ENCODE peak calls at places on chromosomes 3 and 15, in nine cellular contexts. One of them, this sample, is unnamed.

GRCh38 chr15:67550522-67550921 is 8.0 kb downstream of the MAP2K5 start:
- DNase-seq in kidney epithelial cell: no peak
- DNase-seq in left ventricle myocardium inferior: no peak
- DNase-seq in sigmoid colon: no peak
- DNase-seq in nucleus accumbens: no peak
- DNase-seq in astrocyte of the spinal cord: no peak
- DNase-seq in posterior cingulate gyrus: no peak
- DNase-seq in CD8-positive, alpha-beta T cell: no peak
- DNase-seq in NCI-H1092: no peak
- DNase-seq in this sample: no peak

GRCh38 chr3:56775931-56776461 is 25.8 kb downstream of the ARHGEF3 start:
- DNase-seq in kidney epithelial cell: no peak
- DNase-seq in left ventricle myocardium inferior: no peak
- DNase-seq in sigmoid colon: no peak
- DNase-seq in nucleus accumbens: no peak
- DNase-seq in astrocyte of the spinal cord: no peak
- DNase-seq in posterior cingulate gyrus: no peak
- DNase-seq in CD8-positive, alpha-beta T cell: no peak
- DNase-seq in NCI-H1092: no peak
- DNase-seq in this sample: no peak

GRCh38 chr3:53023072-53023823 is 22.6 kb downstream of the SFMBT1 start:
- DNase-seq in kidney epithelial cell: no peak
- DNase-seq in left ventricle myocardium inferior: no peak
- DNase-seq in sigmoid colon: no peak
- DNase-seq in nucleus accumbens: no peak
- DNase-seq in astrocyte of the spinal cord: no peak
- DNase-seq in posterior cingulate gyrus: no peak
- DNase-seq in CD8-positive, alpha-beta T cell: no peak
- DNase-seq in NCI-H1092: no peak
- DNase-seq in this sample: no peak

GRCh38 chr3:146187334-146187950 is 26.5 kb upstream of the PLOD2 start:
- DNase-seq in kidney epithelial cell: no peak
- DNase-seq in left ventricle myocardium inferior: no peak
- DNase-seq in sigmoid colon: no peak
- DNase-seq in nucleus accumbens: no peak
- DNase-seq in astrocyte of the spinal cord: peak
- DNase-seq in posterior cingulate gyrus: no peak
- DNase-seq in CD8-positive, alpha-beta T cell: no peak
- DNase-seq in NCI-H1092: peak
- DNase-seq in this sample: no peak

GRCh38 chr15:23038741-23039150 is 623 bp downstream of the TUBGCP5 start:
- DNase-seq in kidney epithelial cell: no peak
- DNase-seq in left ventricle myocardium inferior: no peak
- DNase-seq in sigmoid colon: no peak
- DNase-seq in nucleus accumbens: no peak
- DNase-seq in astrocyte of the spinal cord: peak
- DNase-seq in posterior cingulate gyrus: no peak
- DNase-seq in CD8-positive, alpha-beta T cell: no peak
- DNase-seq in NCI-H1092: no peak
- DNase-seq in this sample: no peak

GRCh38 chr3:53730565-53730964 is 115.7 kb downstream of the CHDH start:
- DNase-seq in kidney epithelial cell: no peak
- DNase-seq in left ventricle myocardium inferior: peak
- DNase-seq in sigmoid colon: no peak
- DNase-seq in nucleus accumbens: no peak
- DNase-seq in astrocyte of the spinal cord: no peak
- DNase-seq in posterior cingulate gyrus: peak
- DNase-seq in CD8-positive, alpha-beta T cell: no peak
- DNase-seq in NCI-H1092: peak
- DNase-seq in this sample: peak

GRCh38 chr15:29063646-29064045 is 177.9 kb downstream of the APBA2 start:
- DNase-seq in kidney epithelial cell: no peak
- DNase-seq in left ventricle myocardium inferior: no peak
- DNase-seq in sigmoid colon: no peak
- DNase-seq in nucleus accumbens: no peak
- DNase-seq in astrocyte of the spinal cord: no peak
- DNase-seq in posterior cingulate gyrus: no peak
- DNase-seq in CD8-positive, alpha-beta T cell: no peak
- DNase-seq in NCI-H1092: no peak
- DNase-seq in this sample: no peak

GRCh38 chr3:79154861-79155260 is 612.9 kb downstream of the ROBO1 start:
- DNase-seq in kidney epithelial cell: no peak
- DNase-seq in left ventricle myocardium inferior: no peak
- DNase-seq in sigmoid colon: no peak
- DNase-seq in nucleus accumbens: no peak
- DNase-seq in astrocyte of the spinal cord: no peak
- DNase-seq in posterior cingulate gyrus: no peak
- DNase-seq in CD8-positive, alpha-beta T cell: no peak
- DNase-seq in NCI-H1092: peak
- DNase-seq in this sample: no peak

GRCh38 chr15:77038312-77039216 is 32.3 kb downstream of the TSPAN3 start:
- DNase-seq in kidney epithelial cell: no peak
- DNase-seq in left ventricle myocardium inferior: no peak
- DNase-seq in sigmoid colon: no peak
- DNase-seq in nucleus accumbens: no peak
- DNase-seq in astrocyte of the spinal cord: no peak
- DNase-seq in posterior cingulate gyrus: no peak
- DNase-seq in CD8-positive, alpha-beta T cell: no peak
- DNase-seq in NCI-H1092: no peak
- DNase-seq in this sample: no peak

GRCh38 chr15:57183614-57184344 is 192.5 kb upstream of the CGNL1 start:
- DNase-seq in kidney epithelial cell: no peak
- DNase-seq in left ventricle myocardium inferior: no peak
- DNase-seq in sigmoid colon: no peak
- DNase-seq in nucleus accumbens: no peak
- DNase-seq in astrocyte of the spinal cord: no peak
- DNase-seq in posterior cingulate gyrus: no peak
- DNase-seq in CD8-positive, alpha-beta T cell: no peak
- DNase-seq in NCI-H1092: no peak
- DNase-seq in this sample: no peak

GRCh38 chr3:192444096-192444790 is 283.1 kb downstream of the FGF12 start:
- DNase-seq in kidney epithelial cell: no peak
- DNase-seq in left ventricle myocardium inferior: peak
- DNase-seq in sigmoid colon: peak
- DNase-seq in nucleus accumbens: peak
- DNase-seq in astrocyte of the spinal cord: peak
- DNase-seq in posterior cingulate gyrus: peak
- DNase-seq in CD8-positive, alpha-beta T cell: peak
- DNase-seq in NCI-H1092: peak
- DNase-seq in this sample: peak

GRCh38 chr15:92001307-92001706 is 147.8 kb downstream of the SLCO3A1 start:
- DNase-seq in kidney epithelial cell: no peak
- DNase-seq in left ventricle myocardium inferior: no peak
- DNase-seq in sigmoid colon: no peak
- DNase-seq in nucleus accumbens: no peak
- DNase-seq in astrocyte of the spinal cord: no peak
- DNase-seq in posterior cingulate gyrus: no peak
- DNase-seq in CD8-positive, alpha-beta T cell: no peak
- DNase-seq in NCI-H1092: no peak
- DNase-seq in this sample: no peak

GRCh38 chr15:27059610-27060202 is 88.7 kb downstream of the GABRG3 start:
- DNase-seq in kidney epithelial cell: peak
- DNase-seq in left ventricle myocardium inferior: no peak
- DNase-seq in sigmoid colon: no peak
- DNase-seq in nucleus accumbens: no peak
- DNase-seq in astrocyte of the spinal cord: peak
- DNase-seq in posterior cingulate gyrus: no peak
- DNase-seq in CD8-positive, alpha-beta T cell: no peak
- DNase-seq in NCI-H1092: peak
- DNase-seq in this sample: no peak

GRCh38 chr15:101126618-101127502 is 125.0 kb downstream of the CHSY1 start:
- DNase-seq in kidney epithelial cell: no peak
- DNase-seq in left ventricle myocardium inferior: no peak
- DNase-seq in sigmoid colon: no peak
- DNase-seq in nucleus accumbens: no peak
- DNase-seq in astrocyte of the spinal cord: peak
- DNase-seq in posterior cingulate gyrus: no peak
- DNase-seq in CD8-positive, alpha-beta T cell: no peak
- DNase-seq in NCI-H1092: no peak
- DNase-seq in this sample: no peak

GRCh38 chr3:126321490-126321889 is 35.7 kb downstream of the KLF15 start:
- DNase-seq in kidney epithelial cell: no peak
- DNase-seq in left ventricle myocardium inferior: no peak
- DNase-seq in sigmoid colon: peak
- DNase-seq in nucleus accumbens: no peak
- DNase-seq in astrocyte of the spinal cord: no peak
- DNase-seq in posterior cingulate gyrus: no peak
- DNase-seq in CD8-positive, alpha-beta T cell: no peak
- DNase-seq in NCI-H1092: no peak
- DNase-seq in this sample: no peak

GRCh38 chr3:45964139-45964538 is 20.9 kb downstream of the CXCR6 start:
- DNase-seq in kidney epithelial cell: no peak
- DNase-seq in left ventricle myocardium inferior: no peak
- DNase-seq in sigmoid colon: no peak
- DNase-seq in nucleus accumbens: no peak
- DNase-seq in astrocyte of the spinal cord: no peak
- DNase-seq in posterior cingulate gyrus: no peak
- DNase-seq in CD8-positive, alpha-beta T cell: no peak
- DNase-seq in NCI-H1092: no peak
- DNase-seq in this sample: no peak

GRCh38 chr15:74374648-74375302 is 7.3 kb upstream of the CYP11A1 start:
- DNase-seq in kidney epithelial cell: no peak
- DNase-seq in left ventricle myocardium inferior: no peak
- DNase-seq in sigmoid colon: no peak
- DNase-seq in nucleus accumbens: no peak
- DNase-seq in astrocyte of the spinal cord: no peak
- DNase-seq in posterior cingulate gyrus: no peak
- DNase-seq in CD8-positive, alpha-beta T cell: no peak
- DNase-seq in NCI-H1092: no peak
- DNase-seq in this sample: no peak

GRCh38 chr3:186806173-186807055 is at the start of gene RFC4:
- DNase-seq in kidney epithelial cell: no peak
- DNase-seq in left ventricle myocardium inferior: peak
- DNase-seq in sigmoid colon: peak
- DNase-seq in nucleus accumbens: peak
- DNase-seq in astrocyte of the spinal cord: peak
- DNase-seq in posterior cingulate gyrus: peak
- DNase-seq in CD8-positive, alpha-beta T cell: peak
- DNase-seq in NCI-H1092: peak
- DNase-seq in this sample: peak

GRCh38 chr15:32872606-32873291 is 154.9 kb downstream of the GREM1 start:
- DNase-seq in kidney epithelial cell: no peak
- DNase-seq in left ventricle myocardium inferior: peak
- DNase-seq in sigmoid colon: peak
- DNase-seq in nucleus accumbens: no peak
- DNase-seq in astrocyte of the spinal cord: no peak
- DNase-seq in posterior cingulate gyrus: no peak
- DNase-seq in CD8-positive, alpha-beta T cell: no peak
- DNase-seq in NCI-H1092: no peak
- DNase-seq in this sample: peak

GRCh38 chr3:194633349-194634004 is at the start of gene TMEM44:
- DNase-seq in kidney epithelial cell: peak
- DNase-seq in left ventricle myocardium inferior: peak
- DNase-seq in sigmoid colon: peak
- DNase-seq in nucleus accumbens: no peak
- DNase-seq in astrocyte of the spinal cord: peak
- DNase-seq in posterior cingulate gyrus: peak
- DNase-seq in CD8-positive, alpha-beta T cell: peak
- DNase-seq in NCI-H1092: peak
- DNase-seq in this sample: peak

GRCh38 chr15:72312605-72313447 is 7.1 kb downstream of the CELF6 start:
- DNase-seq in kidney epithelial cell: peak
- DNase-seq in left ventricle myocardium inferior: peak
- DNase-seq in sigmoid colon: peak
- DNase-seq in nucleus accumbens: no peak
- DNase-seq in astrocyte of the spinal cord: peak
- DNase-seq in posterior cingulate gyrus: peak
- DNase-seq in CD8-positive, alpha-beta T cell: peak
- DNase-seq in NCI-H1092: no peak
- DNase-seq in this sample: peak

GRCh38 chr3:5330152-5330810 is 142.8 kb downstream of the EDEM1 start:
- DNase-seq in kidney epithelial cell: peak
- DNase-seq in left ventricle myocardium inferior: no peak
- DNase-seq in sigmoid colon: no peak
- DNase-seq in nucleus accumbens: no peak
- DNase-seq in astrocyte of the spinal cord: peak
- DNase-seq in posterior cingulate gyrus: no peak
- DNase-seq in CD8-positive, alpha-beta T cell: no peak
- DNase-seq in NCI-H1092: no peak
- DNase-seq in this sample: no peak

GRCh38 chr3:114877378-114878118 is 269.5 kb downstream of the ZBTB20 start:
- DNase-seq in kidney epithelial cell: no peak
- DNase-seq in left ventricle myocardium inferior: no peak
- DNase-seq in sigmoid colon: no peak
- DNase-seq in nucleus accumbens: no peak
- DNase-seq in astrocyte of the spinal cord: peak
- DNase-seq in posterior cingulate gyrus: no peak
- DNase-seq in CD8-positive, alpha-beta T cell: no peak
- DNase-seq in NCI-H1092: no peak
- DNase-seq in this sample: no peak

GRCh38 chr3:16134173-16134928 is 40.1 kb upstream of the GALNT15 start:
- DNase-seq in kidney epithelial cell: no peak
- DNase-seq in left ventricle myocardium inferior: no peak
- DNase-seq in sigmoid colon: no peak
- DNase-seq in nucleus accumbens: no peak
- DNase-seq in astrocyte of the spinal cord: no peak
- DNase-seq in posterior cingulate gyrus: no peak
- DNase-seq in CD8-positive, alpha-beta T cell: no peak
- DNase-seq in NCI-H1092: no peak
- DNase-seq in this sample: no peak

GRCh38 chr3:97896547-97896946 is 74.7 kb downstream of the CRYBG3 start:
- DNase-seq in kidney epithelial cell: no peak
- DNase-seq in left ventricle myocardium inferior: no peak
- DNase-seq in sigmoid colon: no peak
- DNase-seq in nucleus accumbens: no peak
- DNase-seq in astrocyte of the spinal cord: no peak
- DNase-seq in posterior cingulate gyrus: no peak
- DNase-seq in CD8-positive, alpha-beta T cell: no peak
- DNase-seq in NCI-H1092: no peak
- DNase-seq in this sample: no peak

GRCh38 chr3:78846688-78847087 is 921.1 kb downstream of the ROBO1 start:
- DNase-seq in kidney epithelial cell: no peak
- DNase-seq in left ventricle myocardium inferior: no peak
- DNase-seq in sigmoid colon: no peak
- DNase-seq in nucleus accumbens: no peak
- DNase-seq in astrocyte of the spinal cord: peak
- DNase-seq in posterior cingulate gyrus: no peak
- DNase-seq in CD8-positive, alpha-beta T cell: no peak
- DNase-seq in NCI-H1092: no peak
- DNase-seq in this sample: no peak

GRCh38 chr15:40320931-40321371 is 2.5 kb upstream of the INAFM2 start:
- DNase-seq in kidney epithelial cell: no peak
- DNase-seq in left ventricle myocardium inferior: no peak
- DNase-seq in sigmoid colon: peak
- DNase-seq in nucleus accumbens: no peak
- DNase-seq in astrocyte of the spinal cord: peak
- DNase-seq in posterior cingulate gyrus: no peak
- DNase-seq in CD8-positive, alpha-beta T cell: no peak
- DNase-seq in NCI-H1092: peak
- DNase-seq in this sample: no peak

GRCh38 chr3:185059766-185060165 is 93.1 kb downstream of the C3orf70 start:
- DNase-seq in kidney epithelial cell: no peak
- DNase-seq in left ventricle myocardium inferior: no peak
- DNase-seq in sigmoid colon: no peak
- DNase-seq in nucleus accumbens: no peak
- DNase-seq in astrocyte of the spinal cord: no peak
- DNase-seq in posterior cingulate gyrus: no peak
- DNase-seq in CD8-positive, alpha-beta T cell: no peak
- DNase-seq in NCI-H1092: no peak
- DNase-seq in this sample: no peak

GRCh38 chr3:48157215-48157840 is 30.9 kb downstream of the CDC25A start:
- DNase-seq in kidney epithelial cell: no peak
- DNase-seq in left ventricle myocardium inferior: no peak
- DNase-seq in sigmoid colon: no peak
- DNase-seq in nucleus accumbens: no peak
- DNase-seq in astrocyte of the spinal cord: no peak
- DNase-seq in posterior cingulate gyrus: no peak
- DNase-seq in CD8-positive, alpha-beta T cell: no peak
- DNase-seq in NCI-H1092: no peak
- DNase-seq in this sample: no peak

GRCh38 chr3:39638286-39638685 is 170.8 kb downstream of the MOBP start:
- DNase-seq in kidney epithelial cell: no peak
- DNase-seq in left ventricle myocardium inferior: no peak
- DNase-seq in sigmoid colon: no peak
- DNase-seq in nucleus accumbens: no peak
- DNase-seq in astrocyte of the spinal cord: no peak
- DNase-seq in posterior cingulate gyrus: no peak
- DNase-seq in CD8-positive, alpha-beta T cell: no peak
- DNase-seq in NCI-H1092: no peak
- DNase-seq in this sample: no peak

GRCh38 chr3:172317984-172318383 is 130.3 kb downstream of the GHSR start:
- DNase-seq in kidney epithelial cell: peak
- DNase-seq in left ventricle myocardium inferior: peak
- DNase-seq in sigmoid colon: peak
- DNase-seq in nucleus accumbens: no peak
- DNase-seq in astrocyte of the spinal cord: peak
- DNase-seq in posterior cingulate gyrus: no peak
- DNase-seq in CD8-positive, alpha-beta T cell: no peak
- DNase-seq in NCI-H1092: no peak
- DNase-seq in this sample: peak

This sample was measured in Right ventricle myocardium superior.